ENCODE peak calls at places on chromosomes 2 and 18, in seven cellular contexts. I is adrenal gland; P is effector memory CD4-positive, alpha-beta T cell; W is activated CD8-positive, alpha-beta T cell treated with anti-CD3 and anti-CD28 coated beads, Interleukin-2, amount 10 ng/mL, durations not matched to agents 7 days and 5 days; Q is C1 segment of cervical spinal cord; Z is astrocyte of the spinal cord; L is cardiac fibroblast. B is an unnamed sample.

GRCh38 chr2:239991689-239992314 is 33.3 kb downstream of the NDUFA10 start:
- DNase-seq in P (no peak), L (peak; percentile 79), Z (peak; percentile 73), I (no peak), W (peak; percentile 40), Q (no peak), B (no peak)

GRCh38 chr2:45585267-45585861 is 25.7 kb downstream of the SRBD1 start:
- DNase-seq in P (no peak), Q (no peak), L (peak; percentile 77), W (peak; percentile 47), I (peak; percentile 37), Z (peak; percentile 60), B (peak; percentile 28)

GRCh38 chr2:128868686-128869551 is 550.3 kb upstream of the HS6ST1 start:
- DNase-seq in Q (no peak), W (no peak), P (no peak), L (peak; percentile 3), I (no peak), Z (peak; percentile 9), B (no peak)

GRCh38 chr2:23941644-23942043 is 1.4 kb downstream of the UBXN2A start:
- DNase-seq in Q (no peak), I (no peak), L (no peak), W (no peak), Z (no peak), P (no peak), B (no peak)

GRCh38 chr18:49835405-49835804 is 22.1 kb upstream of the ACAA2 start:
- DNase-seq in L (no peak), Q (no peak), I (no peak), Z (no peak), W (no peak), P (no peak), B (no peak)

GRCh38 chr18:32624182-32624723 is 148.6 kb downstream of the KLHL14 start:
- DNase-seq in L (no peak), Z (no peak), P (no peak), W (no peak), I (no peak), Q (no peak), B (no peak)

GRCh38 chr18:250685-251084 is 17.2 kb downstream of the THOC1 start:
- DNase-seq in I (no peak), L (no peak), P (no peak), Q (no peak), W (no peak), Z (peak; percentile 15), B (no peak)

GRCh38 chr2:84846732-84847131 is 34.2 kb downstream of the TRABD2A start:
- DNase-seq in I (no peak), Q (no peak), L (no peak), Z (peak; percentile 41), P (no peak), W (peak; percentile 27), B (no peak)

GRCh38 chr2:9721346-9721745 is 90.5 kb upstream of the YWHAQ start:
- DNase-seq in P (no peak), Z (no peak), Q (no peak), W (no peak), L (no peak), I (no peak), B (no peak)

GRCh38 chr2:6354546-6354945 is 511.2 kb downstream of the CMPK2 start:
- DNase-seq in L (no peak), Q (no peak), I (no peak), W (no peak), Z (no peak), P (no peak), B (no peak)

GRCh38 chr2:69298862-69299261 is 88.2 kb downstream of the GFPT1 start:
- DNase-seq in P (no peak), Q (no peak), L (peak; percentile 65), W (no peak), I (no peak), Z (peak; percentile 71), B (no peak)

GRCh38 chr2:100422320-100422719 is 4.9 kb upstream of the CHST10 start:
- DNase-seq in Z (peak; percentile 33), Q (no peak), I (peak; percentile 30), P (no peak), L (peak; percentile 51), W (no peak), B (no peak)

GRCh38 chr2:241217320-241218031 is 29.0 kb downstream of the ANO7 start:
- DNase-seq in Q (peak; percentile 20), Z (peak; percentile 68), W (peak; percentile 32), P (no peak), I (peak; percentile 80), L (peak; percentile 72), B (peak; percentile 63)

GRCh38 chr2:57549642-57550102 is 496.9 kb upstream of the VRK2 start:
- DNase-seq in P (no peak), Q (no peak), Z (no peak), I (no peak), L (no peak), W (no peak), B (no peak)

GRCh38 chr2:96685592-96686459 is 43.3 kb downstream of the FER1L5 start:
- DNase-seq in L (peak; percentile 62), P (no peak), W (no peak), Z (peak; percentile 25), Q (no peak), I (no peak), B (no peak)

GRCh38 chr2:129248183-129248582 is 731.3 kb upstream of the RAB6C start:
- DNase-seq in Z (peak; percentile 57), L (peak; percentile 33), Q (no peak), W (no peak), P (no peak), I (no peak), B (no peak)

B was measured in mucosa of gallbladder.